ENCODE peak calls at places on chromosomes 1 and 21, in five cellular contexts. One of them, this sample, is unnamed.

GRCh38 chr1:38831753-38832734 is 27.5 kb downstream of the RRAGC start:
- DNase-seq in IMR-90: no peak
- DNase-seq in mesothelial cell of epicardium: no peak
- DNase-seq in cardiac fibroblast: no peak
- DNase-seq in spleen: no peak
- DNase-seq in this sample: no peak

GRCh38 chr1:3093928-3094626 is 25.1 kb downstream of the PRDM16 start:
- DNase-seq in IMR-90: no peak
- DNase-seq in mesothelial cell of epicardium: no peak
- DNase-seq in cardiac fibroblast: no peak
- DNase-seq in spleen: no peak
- DNase-seq in this sample: no peak

GRCh38 chr21:35484856-35485255 is 435.8 kb upstream of the RUNX1 start:
- DNase-seq in IMR-90: no peak
- DNase-seq in mesothelial cell of epicardium: no peak
- DNase-seq in cardiac fibroblast: no peak
- DNase-seq in spleen: no peak
- DNase-seq in this sample: no peak

GRCh38 chr1:210310562-210310961 is 18.1 kb upstream of the HHAT start:
- DNase-seq in IMR-90: no peak
- DNase-seq in mesothelial cell of epicardium: no peak
- DNase-seq in cardiac fibroblast: no peak
- DNase-seq in spleen: no peak
- DNase-seq in this sample: no peak

GRCh38 chr1:26274801-26275425 is 5.0 kb upstream of the SH3BGRL3 start:
- DNase-seq in IMR-90: peak
- DNase-seq in mesothelial cell of epicardium: no peak
- DNase-seq in cardiac fibroblast: peak
- DNase-seq in spleen: peak
- DNase-seq in this sample: no peak

GRCh38 chr1:205456868-205457724 is 1.3 kb upstream of the BLACAT1 start:
- DNase-seq in IMR-90: no peak
- DNase-seq in mesothelial cell of epicardium: no peak
- DNase-seq in cardiac fibroblast: no peak
- DNase-seq in spleen: peak
- DNase-seq in this sample: no peak

GRCh38 chr1:171403396-171403795 is 81.9 kb upstream of the PRRC2C start:
- DNase-seq in IMR-90: no peak
- DNase-seq in mesothelial cell of epicardium: no peak
- DNase-seq in cardiac fibroblast: peak
- DNase-seq in spleen: no peak
- DNase-seq in this sample: peak

GRCh38 chr1:231264642-231265041 is 23.6 kb downstream of the GNPAT start:
- DNase-seq in IMR-90: no peak
- DNase-seq in mesothelial cell of epicardium: no peak
- DNase-seq in cardiac fibroblast: no peak
- DNase-seq in spleen: no peak
- DNase-seq in this sample: no peak

GRCh38 chr1:185292237-185292636 is 24.8 kb downstream of the IVNS1ABP start:
- DNase-seq in IMR-90: no peak
- DNase-seq in mesothelial cell of epicardium: no peak
- DNase-seq in cardiac fibroblast: no peak
- DNase-seq in spleen: peak
- DNase-seq in this sample: no peak

GRCh38 chr1:53681647-53682368 is 57.2 kb downstream of the GLIS1 start:
- DNase-seq in IMR-90: peak
- DNase-seq in mesothelial cell of epicardium: peak
- DNase-seq in cardiac fibroblast: peak
- DNase-seq in spleen: no peak
- DNase-seq in this sample: peak

GRCh38 chr1:244352156-244352830 is 99.4 kb downstream of the ADSS2 start:
- DNase-seq in IMR-90: no peak
- DNase-seq in mesothelial cell of epicardium: no peak
- DNase-seq in cardiac fibroblast: no peak
- DNase-seq in spleen: no peak
- DNase-seq in this sample: no peak

GRCh38 chr1:35769188-35769758 is 505 bp downstream of the CLSPN start:
- DNase-seq in IMR-90: peak
- DNase-seq in mesothelial cell of epicardium: peak
- DNase-seq in cardiac fibroblast: peak
- DNase-seq in spleen: peak
- DNase-seq in this sample: peak

GRCh38 chr1:43651188-43651587 is 1.2 kb downstream of the KDM4A start:
- DNase-seq in IMR-90: no peak
- DNase-seq in mesothelial cell of epicardium: no peak
- DNase-seq in cardiac fibroblast: no peak
- DNase-seq in spleen: peak
- DNase-seq in this sample: no peak

GRCh38 chr1:3642921-3643675 is 6.8 kb downstream of the WRAP73 start:
- DNase-seq in IMR-90: no peak
- DNase-seq in mesothelial cell of epicardium: no peak
- DNase-seq in cardiac fibroblast: no peak
- DNase-seq in spleen: peak
- DNase-seq in this sample: no peak

GRCh38 chr1:6510493-6510892 is 19.0 kb upstream of the PLEKHG5 start:
- DNase-seq in IMR-90: no peak
- DNase-seq in mesothelial cell of epicardium: no peak
- DNase-seq in cardiac fibroblast: no peak
- DNase-seq in spleen: no peak
- DNase-seq in this sample: no peak

GRCh38 chr1:115142616-115143015 is 53.3 kb upstream of the TSPAN2 start:
- DNase-seq in IMR-90: peak
- DNase-seq in mesothelial cell of epicardium: no peak
- DNase-seq in cardiac fibroblast: peak
- DNase-seq in spleen: no peak
- DNase-seq in this sample: no peak
- TF ChIP-seq CTCF in IMR-90: peak
- TF ChIP-seq CTCF in mesothelial cell of epicardium: no peak
- TF ChIP-seq CTCF in cardiac fibroblast: peak
- TF ChIP-seq CTCF in spleen: no peak
- TF ChIP-seq CTCF in this sample: no peak

GRCh38 chr1:156490401-156491032 is 10.1 kb downstream of the MEF2D start:
- DNase-seq in IMR-90: no peak
- DNase-seq in mesothelial cell of epicardium: no peak
- DNase-seq in cardiac fibroblast: no peak
- DNase-seq in spleen: no peak
- DNase-seq in this sample: peak
- TF ChIP-seq CTCF in IMR-90: peak
- TF ChIP-seq CTCF in mesothelial cell of epicardium: no peak
- TF ChIP-seq CTCF in cardiac fibroblast: peak
- TF ChIP-seq CTCF in spleen: no peak
- TF ChIP-seq CTCF in this sample: no peak

GRCh38 chr1:156948708-156949107 is 28.3 kb downstream of the LRRC71 start:
- DNase-seq in IMR-90: no peak
- DNase-seq in mesothelial cell of epicardium: no peak
- DNase-seq in cardiac fibroblast: no peak
- DNase-seq in spleen: no peak
- DNase-seq in this sample: no peak
- TF ChIP-seq CTCF in IMR-90: no peak
- TF ChIP-seq CTCF in mesothelial cell of epicardium: no peak
- TF ChIP-seq CTCF in cardiac fibroblast: peak
- TF ChIP-seq CTCF in spleen: no peak
- TF ChIP-seq CTCF in this sample: peak

DNA sequence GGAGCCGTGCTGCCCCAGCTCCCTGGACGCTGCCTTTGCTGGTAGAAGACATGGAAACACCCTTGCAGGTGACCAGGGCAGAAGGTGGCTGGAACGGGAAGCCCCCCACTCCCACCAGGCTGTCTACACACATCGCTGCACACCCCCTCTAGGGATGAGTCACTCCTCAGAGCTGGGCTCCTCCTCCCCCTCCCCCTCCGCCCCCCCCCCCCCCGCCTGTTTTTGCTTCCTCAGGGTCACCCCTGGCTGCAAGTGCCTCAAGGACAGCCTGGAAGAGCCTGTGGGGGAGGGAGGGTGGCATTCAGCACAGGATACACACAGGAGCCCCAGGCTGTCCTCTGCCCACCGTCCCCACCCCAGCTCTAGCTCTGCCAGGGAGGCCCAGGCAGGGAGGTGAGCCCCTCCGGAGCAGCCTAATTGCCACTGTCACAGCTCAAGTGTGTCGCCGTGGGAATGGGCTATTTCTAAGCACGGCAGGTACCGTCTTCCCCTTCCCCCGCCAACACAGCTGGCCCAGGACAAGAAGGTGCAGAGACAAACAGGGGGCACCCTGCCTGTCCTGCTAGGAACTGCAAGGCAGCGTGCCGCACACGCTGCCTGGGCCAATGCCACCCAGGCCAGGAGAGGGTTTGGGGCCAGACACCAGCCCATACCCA is 2.5 kb downstream of the FNDC10 start:
- DNase-seq in IMR-90: no peak
- DNase-seq in mesothelial cell of epicardium: no peak
- DNase-seq in cardiac fibroblast: no peak
- DNase-seq in spleen: peak
- DNase-seq in this sample: no peak
- TF ChIP-seq CTCF in IMR-90: peak
- TF ChIP-seq CTCF in mesothelial cell of epicardium: no peak
- TF ChIP-seq CTCF in cardiac fibroblast: peak
- TF ChIP-seq CTCF in spleen: peak
- TF ChIP-seq CTCF in this sample: peak